ENCODE peak calls at places on chromosome 9, in six cellular contexts. M is AG04450, E is spleen, Y is H54, A is iPS-NIHi11, S is neuronal stem cell. Q is an unnamed sample.

GRCh38 chr9:14173730-14174129 is 140.2 kb downstream of the NFIB start:
- DNase-seq in M (no peak), E (no peak), Y (no peak), A (no peak), S (no peak), Q (no peak)

GRCh38 chr9:109014267-109015025 is 1.1 kb upstream of the CTNNAL1 start:
- DNase-seq in M (no peak), E (peak), Y (no peak), A (no peak), S (no peak), Q (no peak)

GRCh38 chr9:136890661-136891060 is 4.3 kb downstream of the TRAF2 start:
- DNase-seq in M (no peak), E (no peak), Y (no peak), A (peak), S (no peak), Q (no peak)

GRCh38 chr9:23153058-23153457 is 673.0 kb downstream of the ELAVL2 start:
- DNase-seq in M (no peak), E (no peak), Y (no peak), A (no peak), S (no peak), Q (no peak)

GRCh38 chr9:110891760-110892159 is 146.5 kb downstream of the LPAR1 start:
- DNase-seq in M (no peak), E (no peak), Y (no peak), A (no peak), S (no peak), Q (no peak)

GRCh38 chr9:98333703-98334582 is 78.5 kb upstream of the TBC1D2 start:
- DNase-seq in M (peak), E (no peak), Y (peak), A (no peak), S (no peak), Q (no peak)

GRCh38 chr9:83596899-83597504 is 25.9 kb upstream of the IDNK start:
- DNase-seq in M (no peak), E (no peak), Y (peak), A (peak), S (peak), Q (no peak)

GRCh38 chr9:127634698-127635097 is 22.6 kb downstream of the STXBP1 start:
- DNase-seq in M (no peak), E (no peak), Y (no peak), A (no peak), S (no peak), Q (peak)

GRCh38 chr9:127574089-127574921 is 37.8 kb upstream of the STXBP1 start:
- DNase-seq in M (no peak), E (no peak), Y (peak), A (no peak), S (no peak), Q (no peak)

GRCh38 chr9:137384116-137384756 is 38.7 kb downstream of the EXD3 start:
- DNase-seq in M (peak), E (no peak), Y (no peak), A (no peak), S (no peak), Q (no peak)

GRCh38 chr9:36191290-36191645 is 547 bp downstream of the CLTA start:
- DNase-seq in M (no peak), E (peak), Y (no peak), A (peak), S (no peak), Q (no peak)

GRCh38 chr9:94941211-94941875 is 214.8 kb downstream of the AOPEP start:
- DNase-seq in M (no peak), E (no peak), Y (no peak), A (no peak), S (no peak), Q (no peak)

GRCh38 chr9:35954942-35955546 is 2.9 kb downstream of the OR2S2 start:
- DNase-seq in M (peak), E (no peak), Y (no peak), A (peak), S (peak), Q (no peak)

GRCh38 chr9:111752455-111752854 is 42.3 kb downstream of the SHOC1 start:
- DNase-seq in M (no peak), E (no peak), Y (no peak), A (no peak), S (no peak), Q (no peak)

GRCh38 chr9:13281356-13282016 is 2.0 kb upstream of the MPDZ start:
- DNase-seq in M (no peak), E (no peak), Y (no peak), A (no peak), S (no peak), Q (no peak)

GRCh38 chr9:37801287-37801850 is 772 bp downstream of the DCAF10 start:
- DNase-seq in M (no peak), E (peak), Y (no peak), A (peak), S (no peak), Q (peak)

GRCh38 chr9:91384954-91385353 is 23.2 kb upstream of the AUH start:
- DNase-seq in M (no peak), E (no peak), Y (no peak), A (no peak), S (no peak), Q (no peak)

GRCh38 chr9:81879501-81879916 is 48.7 kb upstream of the SPATA31D4 start:
- DNase-seq in M (no peak), E (no peak), Y (no peak), A (no peak), S (no peak), Q (no peak)

GRCh38 chr9:12813960-12814876 is 39.4 kb downstream of the LURAP1L start:
- DNase-seq in M (peak), E (no peak), Y (peak), A (peak), S (no peak), Q (peak)

GRCh38 chr9:112170235-112170634 is 4.9 kb downstream of the SUSD1 start:
- DNase-seq in M (no peak), E (no peak), Y (no peak), A (peak), S (no peak), Q (no peak)